ENCODE peak calls at places on chromosomes 6 and 20, in seven cellular contexts. One of them, this sample, is unnamed.

GRCh38 chr6:8888468-8888867 is 453.1 kb upstream of the SLC35B3 start:
- DNase-seq in natural killer cell treated with Interleukin-12 subunit alpha and Interleukin-12 subunit beta and Interleukin-15 and Interleukin-18, amount 100 ng/mL, for 72 hours: no peak
- DNase-seq in activated CD4-positive, CD25-positive, alpha-beta regulatory T cell treated with anti-CD3 and anti-CD28 coated beads, Interleukin-2, amount 50 U/mL, for 72 hours: no peak
- DNase-seq in HTR-8/SVneo: no peak
- DNase-seq in fibroblast of the conjunctiva: no peak
- DNase-seq in tibial artery: no peak
- DNase-seq in T-cell: no peak
- DNase-seq in this sample: no peak

GRCh38 chr20:63552481-63553249 is 1.3 kb upstream of the FNDC11 start:
- DNase-seq in activated CD4-positive, CD25-positive, alpha-beta regulatory T cell treated with anti-CD3 and anti-CD28 coated beads, Interleukin-2, amount 50 U/mL, for 72 hours: no peak
- DNase-seq in T-cell: peak; percentile 57
- DNase-seq in tibial artery: no peak
- DNase-seq in natural killer cell treated with Interleukin-12 subunit alpha and Interleukin-12 subunit beta and Interleukin-15 and Interleukin-18, amount 100 ng/mL, for 72 hours: no peak
- DNase-seq in fibroblast of the conjunctiva: no peak
- DNase-seq in HTR-8/SVneo: no peak
- DNase-seq in this sample: peak; percentile 54

GRCh38 chr20:52047811-52048302 is 143.7 kb downstream of the ZFP64 start:
- DNase-seq in T-cell: peak; percentile 6
- DNase-seq in activated CD4-positive, CD25-positive, alpha-beta regulatory T cell treated with anti-CD3 and anti-CD28 coated beads, Interleukin-2, amount 50 U/mL, for 72 hours: no peak
- DNase-seq in HTR-8/SVneo: no peak
- DNase-seq in fibroblast of the conjunctiva: no peak
- DNase-seq in natural killer cell treated with Interleukin-12 subunit alpha and Interleukin-12 subunit beta and Interleukin-15 and Interleukin-18, amount 100 ng/mL, for 72 hours: peak; percentile 83
- DNase-seq in tibial artery: no peak
- DNase-seq in this sample: peak; percentile 3

GRCh38 chr6:56450376-56450775 is 192.3 kb downstream of the DST start:
- DNase-seq in HTR-8/SVneo: no peak
- DNase-seq in activated CD4-positive, CD25-positive, alpha-beta regulatory T cell treated with anti-CD3 and anti-CD28 coated beads, Interleukin-2, amount 50 U/mL, for 72 hours: no peak
- DNase-seq in fibroblast of the conjunctiva: no peak
- DNase-seq in natural killer cell treated with Interleukin-12 subunit alpha and Interleukin-12 subunit beta and Interleukin-15 and Interleukin-18, amount 100 ng/mL, for 72 hours: no peak
- DNase-seq in tibial artery: no peak
- DNase-seq in T-cell: no peak
- DNase-seq in this sample: no peak

GRCh38 chr20:420721-421574 is 12.8 kb downstream of the RBCK1 start:
- DNase-seq in T-cell: no peak
- DNase-seq in HTR-8/SVneo: no peak
- DNase-seq in natural killer cell treated with Interleukin-12 subunit alpha and Interleukin-12 subunit beta and Interleukin-15 and Interleukin-18, amount 100 ng/mL, for 72 hours: no peak
- DNase-seq in fibroblast of the conjunctiva: no peak
- DNase-seq in activated CD4-positive, CD25-positive, alpha-beta regulatory T cell treated with anti-CD3 and anti-CD28 coated beads, Interleukin-2, amount 50 U/mL, for 72 hours: no peak
- DNase-seq in tibial artery: no peak
- DNase-seq in this sample: no peak

GRCh38 chr20:18243802-18244201 is 44.5 kb upstream of the ZNF133 start:
- DNase-seq in tibial artery: no peak
- DNase-seq in HTR-8/SVneo: no peak
- DNase-seq in natural killer cell treated with Interleukin-12 subunit alpha and Interleukin-12 subunit beta and Interleukin-15 and Interleukin-18, amount 100 ng/mL, for 72 hours: no peak
- DNase-seq in fibroblast of the conjunctiva: no peak
- DNase-seq in activated CD4-positive, CD25-positive, alpha-beta regulatory T cell treated with anti-CD3 and anti-CD28 coated beads, Interleukin-2, amount 50 U/mL, for 72 hours: no peak
- DNase-seq in T-cell: no peak
- DNase-seq in this sample: no peak

GRCh38 chr20:32017711-32018251 is 7.5 kb downstream of the CCM2L start:
- DNase-seq in activated CD4-positive, CD25-positive, alpha-beta regulatory T cell treated with anti-CD3 and anti-CD28 coated beads, Interleukin-2, amount 50 U/mL, for 72 hours: no peak
- DNase-seq in T-cell: peak; percentile 57
- DNase-seq in tibial artery: no peak
- DNase-seq in fibroblast of the conjunctiva: no peak
- DNase-seq in HTR-8/SVneo: no peak
- DNase-seq in natural killer cell treated with Interleukin-12 subunit alpha and Interleukin-12 subunit beta and Interleukin-15 and Interleukin-18, amount 100 ng/mL, for 72 hours: no peak
- DNase-seq in this sample: peak; percentile 46

GRCh38 chr6:1118287-1118647 is 193.6 kb upstream of the FOXQ1 start:
- DNase-seq in fibroblast of the conjunctiva: no peak
- DNase-seq in HTR-8/SVneo: no peak
- DNase-seq in T-cell: no peak
- DNase-seq in tibial artery: no peak
- DNase-seq in natural killer cell treated with Interleukin-12 subunit alpha and Interleukin-12 subunit beta and Interleukin-15 and Interleukin-18, amount 100 ng/mL, for 72 hours: no peak
- DNase-seq in activated CD4-positive, CD25-positive, alpha-beta regulatory T cell treated with anti-CD3 and anti-CD28 coated beads, Interleukin-2, amount 50 U/mL, for 72 hours: no peak
- DNase-seq in this sample: no peak

GRCh38 chr20:48734104-48734749 is 93.6 kb downstream of the PREX1 start:
- DNase-seq in fibroblast of the conjunctiva: no peak
- DNase-seq in activated CD4-positive, CD25-positive, alpha-beta regulatory T cell treated with anti-CD3 and anti-CD28 coated beads, Interleukin-2, amount 50 U/mL, for 72 hours: no peak
- DNase-seq in T-cell: no peak
- DNase-seq in HTR-8/SVneo: no peak
- DNase-seq in natural killer cell treated with Interleukin-12 subunit alpha and Interleukin-12 subunit beta and Interleukin-15 and Interleukin-18, amount 100 ng/mL, for 72 hours: peak; percentile 41
- DNase-seq in tibial artery: no peak
- DNase-seq in this sample: no peak

GRCh38 chr20:60365063-60365640 is 406.9 kb downstream of the CDH26 start:
- DNase-seq in T-cell: no peak
- DNase-seq in activated CD4-positive, CD25-positive, alpha-beta regulatory T cell treated with anti-CD3 and anti-CD28 coated beads, Interleukin-2, amount 50 U/mL, for 72 hours: no peak
- DNase-seq in tibial artery: no peak
- DNase-seq in fibroblast of the conjunctiva: no peak
- DNase-seq in HTR-8/SVneo: no peak
- DNase-seq in natural killer cell treated with Interleukin-12 subunit alpha and Interleukin-12 subunit beta and Interleukin-15 and Interleukin-18, amount 100 ng/mL, for 72 hours: no peak
- DNase-seq in this sample: no peak

GRCh38 chr6:170007468-170008240 is 256.2 kb downstream of the ERMARD start:
- DNase-seq in HTR-8/SVneo: no peak
- DNase-seq in T-cell: no peak
- DNase-seq in tibial artery: no peak
- DNase-seq in natural killer cell treated with Interleukin-12 subunit alpha and Interleukin-12 subunit beta and Interleukin-15 and Interleukin-18, amount 100 ng/mL, for 72 hours: no peak
- DNase-seq in fibroblast of the conjunctiva: no peak
- DNase-seq in activated CD4-positive, CD25-positive, alpha-beta regulatory T cell treated with anti-CD3 and anti-CD28 coated beads, Interleukin-2, amount 50 U/mL, for 72 hours: no peak
- DNase-seq in this sample: no peak

GRCh38 chr6:22716721-22717120 is 147.4 kb downstream of the HDGFL1 start:
- DNase-seq in activated CD4-positive, CD25-positive, alpha-beta regulatory T cell treated with anti-CD3 and anti-CD28 coated beads, Interleukin-2, amount 50 U/mL, for 72 hours: no peak
- DNase-seq in T-cell: no peak
- DNase-seq in natural killer cell treated with Interleukin-12 subunit alpha and Interleukin-12 subunit beta and Interleukin-15 and Interleukin-18, amount 100 ng/mL, for 72 hours: no peak
- DNase-seq in tibial artery: no peak
- DNase-seq in fibroblast of the conjunctiva: no peak
- DNase-seq in HTR-8/SVneo: no peak
- DNase-seq in this sample: no peak

GRCh38 chr6:152166897-152167296 is 359.4 kb downstream of the ESR1 start:
- DNase-seq in T-cell: no peak
- DNase-seq in fibroblast of the conjunctiva: no peak
- DNase-seq in HTR-8/SVneo: no peak
- DNase-seq in natural killer cell treated with Interleukin-12 subunit alpha and Interleukin-12 subunit beta and Interleukin-15 and Interleukin-18, amount 100 ng/mL, for 72 hours: no peak
- DNase-seq in tibial artery: no peak
- DNase-seq in activated CD4-positive, CD25-positive, alpha-beta regulatory T cell treated with anti-CD3 and anti-CD28 coated beads, Interleukin-2, amount 50 U/mL, for 72 hours: no peak
- DNase-seq in this sample: no peak

GRCh38 chr6:159254186-159254585 is 85.0 kb downstream of the FNDC1 start:
- DNase-seq in T-cell: no peak
- DNase-seq in natural killer cell treated with Interleukin-12 subunit alpha and Interleukin-12 subunit beta and Interleukin-15 and Interleukin-18, amount 100 ng/mL, for 72 hours: no peak
- DNase-seq in tibial artery: no peak
- DNase-seq in fibroblast of the conjunctiva: peak; percentile 58
- DNase-seq in HTR-8/SVneo: no peak
- DNase-seq in activated CD4-positive, CD25-positive, alpha-beta regulatory T cell treated with anti-CD3 and anti-CD28 coated beads, Interleukin-2, amount 50 U/mL, for 72 hours: no peak
- DNase-seq in this sample: no peak

GRCh38 chr6:150598401-150598800 is 1.3 kb upstream of the PLEKHG1 start:
- DNase-seq in tibial artery: no peak
- DNase-seq in HTR-8/SVneo: no peak
- DNase-seq in activated CD4-positive, CD25-positive, alpha-beta regulatory T cell treated with anti-CD3 and anti-CD28 coated beads, Interleukin-2, amount 50 U/mL, for 72 hours: no peak
- DNase-seq in natural killer cell treated with Interleukin-12 subunit alpha and Interleukin-12 subunit beta and Interleukin-15 and Interleukin-18, amount 100 ng/mL, for 72 hours: no peak
- DNase-seq in fibroblast of the conjunctiva: no peak
- DNase-seq in T-cell: no peak
- DNase-seq in this sample: no peak

GRCh38 chr6:3743541-3743940 is 8.0 kb downstream of the PXDC1 start:
- DNase-seq in HTR-8/SVneo: no peak
- DNase-seq in fibroblast of the conjunctiva: no peak
- DNase-seq in tibial artery: peak; percentile 21
- DNase-seq in natural killer cell treated with Interleukin-12 subunit alpha and Interleukin-12 subunit beta and Interleukin-15 and Interleukin-18, amount 100 ng/mL, for 72 hours: no peak
- DNase-seq in activated CD4-positive, CD25-positive, alpha-beta regulatory T cell treated with anti-CD3 and anti-CD28 coated beads, Interleukin-2, amount 50 U/mL, for 72 hours: no peak
- DNase-seq in T-cell: no peak
- DNase-seq in this sample: no peak

GRCh38 chr6:135173242-135173988 is 7.7 kb upstream of the MYB start:
- DNase-seq in T-cell: no peak
- DNase-seq in fibroblast of the conjunctiva: no peak
- DNase-seq in HTR-8/SVneo: no peak
- DNase-seq in tibial artery: no peak
- DNase-seq in natural killer cell treated with Interleukin-12 subunit alpha and Interleukin-12 subunit beta and Interleukin-15 and Interleukin-18, amount 100 ng/mL, for 72 hours: no peak
- DNase-seq in activated CD4-positive, CD25-positive, alpha-beta regulatory T cell treated with anti-CD3 and anti-CD28 coated beads, Interleukin-2, amount 50 U/mL, for 72 hours: no peak
- DNase-seq in this sample: no peak

GRCh38 chr6:109897025-109897424 is 81.1 kb upstream of the GPR6 start:
- DNase-seq in tibial artery: no peak
- DNase-seq in HTR-8/SVneo: no peak
- DNase-seq in activated CD4-positive, CD25-positive, alpha-beta regulatory T cell treated with anti-CD3 and anti-CD28 coated beads, Interleukin-2, amount 50 U/mL, for 72 hours: no peak
- DNase-seq in fibroblast of the conjunctiva: no peak
- DNase-seq in natural killer cell treated with Interleukin-12 subunit alpha and Interleukin-12 subunit beta and Interleukin-15 and Interleukin-18, amount 100 ng/mL, for 72 hours: no peak
- DNase-seq in T-cell: no peak
- DNase-seq in this sample: no peak

GRCh38 chr20:49245921-49246740 is 26.9 kb downstream of the DDX27 start:
- DNase-seq in HTR-8/SVneo: peak; percentile 92
- DNase-seq in tibial artery: no peak
- DNase-seq in T-cell: no peak
- DNase-seq in activated CD4-positive, CD25-positive, alpha-beta regulatory T cell treated with anti-CD3 and anti-CD28 coated beads, Interleukin-2, amount 50 U/mL, for 72 hours: no peak
- DNase-seq in natural killer cell treated with Interleukin-12 subunit alpha and Interleukin-12 subunit beta and Interleukin-15 and Interleukin-18, amount 100 ng/mL, for 72 hours: no peak
- DNase-seq in fibroblast of the conjunctiva: peak; percentile 31
- DNase-seq in this sample: peak; percentile 25

GRCh38 chr20:49452011-49452482 is 30.4 kb downstream of the KCNB1 start:
- DNase-seq in HTR-8/SVneo: no peak
- DNase-seq in activated CD4-positive, CD25-positive, alpha-beta regulatory T cell treated with anti-CD3 and anti-CD28 coated beads, Interleukin-2, amount 50 U/mL, for 72 hours: no peak
- DNase-seq in fibroblast of the conjunctiva: no peak
- DNase-seq in T-cell: no peak
- DNase-seq in tibial artery: no peak
- DNase-seq in natural killer cell treated with Interleukin-12 subunit alpha and Interleukin-12 subunit beta and Interleukin-15 and Interleukin-18, amount 100 ng/mL, for 72 hours: no peak
- DNase-seq in this sample: no peak

GRCh38 chr6:3455490-3456394 is 1.1 kb downstream of the SLC22A23 start:
- DNase-seq in tibial artery: no peak
- DNase-seq in T-cell: no peak
- DNase-seq in natural killer cell treated with Interleukin-12 subunit alpha and Interleukin-12 subunit beta and Interleukin-15 and Interleukin-18, amount 100 ng/mL, for 72 hours: no peak
- DNase-seq in activated CD4-positive, CD25-positive, alpha-beta regulatory T cell treated with anti-CD3 and anti-CD28 coated beads, Interleukin-2, amount 50 U/mL, for 72 hours: peak; percentile 34
- DNase-seq in fibroblast of the conjunctiva: no peak
- DNase-seq in HTR-8/SVneo: no peak
- DNase-seq in this sample: no peak

GRCh38 chr6:80767808-80768207 is 661.3 kb downstream of the BCKDHB start:
- DNase-seq in natural killer cell treated with Interleukin-12 subunit alpha and Interleukin-12 subunit beta and Interleukin-15 and Interleukin-18, amount 100 ng/mL, for 72 hours: no peak
- DNase-seq in HTR-8/SVneo: peak; percentile 25
- DNase-seq in tibial artery: peak; percentile 87
- DNase-seq in fibroblast of the conjunctiva: peak; percentile 50
- DNase-seq in activated CD4-positive, CD25-positive, alpha-beta regulatory T cell treated with anti-CD3 and anti-CD28 coated beads, Interleukin-2, amount 50 U/mL, for 72 hours: no peak
- DNase-seq in T-cell: no peak
- DNase-seq in this sample: no peak

This sample was measured in activated CD4-positive, alpha-beta T cell treated with anti-CD3 and anti-CD28 coated beads for 4 hours.